ENCODE peak calls at places on chromosomes 4 and X, in four cellular contexts. One of them, this sample, is unnamed.

GRCh38 chr4:154622598-154622997 is 10.1 kb upstream of the FGG start:
- DNase-seq in upper lobe of right lung: no peak
- DNase-seq in endodermal cell: no peak
- DNase-seq in adipocyte: peak; percentile 72
- DNase-seq in this sample: peak; percentile 36

GRCh38 chr4:90503677-90504076 is 376.5 kb downstream of the CCSER1 start:
- DNase-seq in upper lobe of right lung: no peak
- DNase-seq in endodermal cell: no peak
- DNase-seq in adipocyte: no peak
- DNase-seq in this sample: no peak

GRCh38 chrX:97039363-97040029 is 155.8 kb downstream of the RPA4 start:
- DNase-seq in upper lobe of right lung: no peak
- DNase-seq in endodermal cell: no peak
- DNase-seq in adipocyte: no peak
- DNase-seq in this sample: no peak

GRCh38 chr4:146029939-146030710 is 91.5 kb upstream of the ZNF827 start:
- DNase-seq in upper lobe of right lung: no peak
- DNase-seq in endodermal cell: no peak
- DNase-seq in adipocyte: peak; percentile 3
- DNase-seq in this sample: no peak

GRCh38 chrX:120144178-120144844 is 14.1 kb upstream of the RHOXF2 start:
- DNase-seq in upper lobe of right lung: no peak
- DNase-seq in endodermal cell: no peak
- DNase-seq in adipocyte: peak; percentile 7
- DNase-seq in this sample: peak; percentile 16

GRCh38 chr4:8182858-8183725 is 16.0 kb upstream of the SH3TC1 start:
- DNase-seq in upper lobe of right lung: peak; percentile 90
- DNase-seq in endodermal cell: no peak
- DNase-seq in adipocyte: peak; percentile 55
- DNase-seq in this sample: peak; percentile 71

GRCh38 chr4:23788460-23788859 is 101.4 kb downstream of the PPARGC1A start:
- DNase-seq in upper lobe of right lung: no peak
- DNase-seq in endodermal cell: no peak
- DNase-seq in adipocyte: no peak
- DNase-seq in this sample: no peak

GRCh38 chr4:54230479-54231418 is 1.7 kb downstream of the PDGFRA start:
- DNase-seq in upper lobe of right lung: no peak
- DNase-seq in endodermal cell: peak; percentile 79
- DNase-seq in adipocyte: peak; percentile 71
- DNase-seq in this sample: peak; percentile 33

GRCh38 chr4:110347805-110348204 is 128.2 kb upstream of the ENPEP start:
- DNase-seq in upper lobe of right lung: no peak
- DNase-seq in endodermal cell: no peak
- DNase-seq in adipocyte: no peak
- DNase-seq in this sample: no peak

GRCh38 chr4:7054106-7054880 is 11.1 kb downstream of the TADA2B start:
- DNase-seq in upper lobe of right lung: no peak
- DNase-seq in endodermal cell: peak; percentile 42
- DNase-seq in adipocyte: no peak
- DNase-seq in this sample: no peak

GRCh38 chr4:7052313-7052712 is 9.1 kb downstream of the TADA2B start:
- DNase-seq in upper lobe of right lung: no peak
- DNase-seq in endodermal cell: no peak
- DNase-seq in adipocyte: no peak
- DNase-seq in this sample: no peak

GRCh38 chr4:7052923-7053715 is 9.9 kb downstream of the TADA2B start:
- DNase-seq in upper lobe of right lung: peak; percentile 92
- DNase-seq in endodermal cell: no peak
- DNase-seq in adipocyte: no peak
- DNase-seq in this sample: no peak

GRCh38 chr4:7055990-7056325 is 11.9 kb downstream of the GRPEL1 start:
- DNase-seq in upper lobe of right lung: no peak
- DNase-seq in endodermal cell: peak; percentile 41
- DNase-seq in adipocyte: no peak
- DNase-seq in this sample: no peak

GRCh38 chr4:7055111-7055989 is 12.2 kb downstream of the TADA2B start:
- DNase-seq in upper lobe of right lung: no peak
- DNase-seq in endodermal cell: no peak
- DNase-seq in adipocyte: no peak
- DNase-seq in this sample: no peak
- H3K4me1 ChIP-seq in upper lobe of right lung: peaks cover 21% of the 10 kb centered on the region
- H3K4me1 ChIP-seq in endodermal cell: no peaks in the 10 kb centered on the region
- H3K4me1 ChIP-seq in adipocyte: no peaks in the 10 kb centered on the region
- H3K4me1 ChIP-seq in this sample: no peaks in the 10 kb centered on the region

GRCh38 chrX:126165401-126165720 is 728 bp downstream of the DCAF12L2 start:
- DNase-seq in upper lobe of right lung: no peak
- DNase-seq in endodermal cell: no peak
- DNase-seq in adipocyte: no peak
- DNase-seq in this sample: no peak
- H3K4me3 ChIP-seq in upper lobe of right lung: no peak overlapping the region
- H3K4me3 ChIP-seq in endodermal cell: no peak overlapping the region
- H3K4me3 ChIP-seq in adipocyte: peak overlapping the region; percentile 61
- H3K4me3 ChIP-seq in this sample: no peak overlapping the region

GRCh38 chrX:13692771-13693231 is 3.9 kb downstream of the RAB9A start:
- DNase-seq in upper lobe of right lung: no peak
- DNase-seq in endodermal cell: no peak
- DNase-seq in adipocyte: no peak
- DNase-seq in this sample: no peak

GRCh38 chrX:13693341-13693871 is 4.5 kb downstream of the RAB9A start:
- DNase-seq in upper lobe of right lung: no peak
- DNase-seq in endodermal cell: peak; percentile 54
- DNase-seq in adipocyte: no peak
- DNase-seq in this sample: no peak

GRCh38 chrX:13695601-13696115 is 6.7 kb downstream of the RAB9A start:
- DNase-seq in upper lobe of right lung: no peak
- DNase-seq in endodermal cell: no peak
- DNase-seq in adipocyte: no peak
- DNase-seq in this sample: no peak

GRCh38 chrX:13694359-13694758 is 5.4 kb downstream of the RAB9A start:
- DNase-seq in upper lobe of right lung: no peak
- DNase-seq in endodermal cell: no peak
- DNase-seq in adipocyte: peak; percentile 31
- DNase-seq in this sample: no peak

GRCh38 chrX:13694983-13695382 is 6.1 kb downstream of the RAB9A start:
- DNase-seq in upper lobe of right lung: no peak
- DNase-seq in endodermal cell: no peak
- DNase-seq in adipocyte: no peak
- DNase-seq in this sample: no peak
- H3K4me1 ChIP-seq in upper lobe of right lung: peaks cover 19% of the 10 kb centered on the region
- H3K4me1 ChIP-seq in endodermal cell: no peaks in the 10 kb centered on the region
- H3K4me1 ChIP-seq in adipocyte: peaks cover 47% of the 10 kb centered on the region
- H3K4me1 ChIP-seq in this sample: peaks cover 16% of the 10 kb centered on the region

GRCh38 chrX:101677028-101677427 is 17.4 kb upstream of the ARMCX2 start:
- DNase-seq in upper lobe of right lung: no peak
- DNase-seq in endodermal cell: no peak
- DNase-seq in adipocyte: no peak
- DNase-seq in this sample: no peak

GRCh38 chrX:101676571-101676970 is 16.9 kb upstream of the ARMCX2 start:
- DNase-seq in upper lobe of right lung: no peak
- DNase-seq in endodermal cell: no peak
- DNase-seq in adipocyte: no peak
- DNase-seq in this sample: no peak
- H3K4me3 ChIP-seq in upper lobe of right lung: no peak overlapping the region
- H3K4me3 ChIP-seq in endodermal cell: no peak overlapping the region
- H3K4me3 ChIP-seq in adipocyte: no peak overlapping the region
- H3K4me3 ChIP-seq in this sample: no peak overlapping the region

GRCh38 chr4:77188498-77189187 is 31.6 kb downstream of the CCNG2 start:
- DNase-seq in upper lobe of right lung: no peak
- DNase-seq in endodermal cell: no peak
- DNase-seq in adipocyte: no peak
- DNase-seq in this sample: no peak
- H3K4me1 ChIP-seq in upper lobe of right lung: no peaks in the 10 kb centered on the region
- H3K4me1 ChIP-seq in endodermal cell: no peaks in the 10 kb centered on the region
- H3K4me1 ChIP-seq in adipocyte: peaks cover 6% of the 10 kb centered on the region
- H3K4me1 ChIP-seq in this sample: no peaks in the 10 kb centered on the region

DNA sequence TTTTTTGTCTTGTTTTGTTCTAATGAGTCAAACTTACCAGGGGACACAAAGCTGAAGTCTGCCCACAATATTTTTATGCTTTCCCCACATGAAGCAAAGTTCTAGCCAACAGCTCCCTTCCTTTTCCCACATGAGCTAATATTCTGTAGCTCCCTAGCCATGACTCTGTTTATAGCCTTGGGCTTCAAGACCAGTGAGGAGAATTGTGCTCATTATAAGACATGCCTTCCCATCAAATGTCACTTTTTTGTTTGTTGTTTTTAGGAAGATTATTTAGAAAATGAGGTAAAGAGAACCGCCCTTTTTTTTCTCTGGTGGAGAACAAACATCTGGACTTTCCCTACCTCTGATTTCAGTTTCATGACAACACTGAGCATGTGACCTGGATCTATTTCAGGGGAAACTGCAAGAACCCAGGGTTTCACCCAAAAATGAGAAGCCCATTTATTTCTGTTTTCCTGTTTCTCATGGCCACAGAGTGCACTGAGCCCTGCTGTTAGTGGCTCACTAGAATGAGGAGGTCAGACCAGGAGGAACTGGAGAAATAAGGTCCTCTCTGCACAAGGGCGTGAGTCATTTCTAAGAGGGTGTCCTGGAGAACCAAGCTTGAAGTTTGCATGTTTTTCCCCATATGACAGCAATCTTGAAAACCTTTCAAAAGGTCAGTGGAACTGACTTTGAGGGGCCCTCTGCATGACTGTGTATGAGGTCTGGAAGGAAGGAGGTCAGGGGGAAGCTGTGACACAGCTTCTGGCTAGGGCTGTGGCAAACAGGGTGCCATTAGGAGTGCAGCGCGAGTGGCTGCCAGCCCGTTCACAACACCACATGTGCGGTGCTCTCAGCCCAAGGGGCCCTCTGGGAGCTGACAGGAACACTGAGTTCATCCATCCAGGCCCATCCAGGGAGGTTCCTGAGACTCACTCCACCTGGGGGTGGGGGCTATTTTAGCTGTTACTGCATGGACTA is 55.1 kb downstream of the CHST7 start:
- DNase-seq in upper lobe of right lung: peak; percentile 62
- DNase-seq in endodermal cell: no peak
- DNase-seq in adipocyte: peak; percentile 39
- DNase-seq in this sample: no peak
- H3K4me3 ChIP-seq in upper lobe of right lung: no peak overlapping the region
- H3K4me3 ChIP-seq in endodermal cell: no peak overlapping the region
- H3K4me3 ChIP-seq in adipocyte: no peak overlapping the region
- H3K4me3 ChIP-seq in this sample: no peak overlapping the region

GRCh38 chr4:153428816-153429592 is 37.2 kb upstream of the TMEM131L start:
- DNase-seq in upper lobe of right lung: no peak
- DNase-seq in endodermal cell: no peak
- DNase-seq in adipocyte: no peak
- DNase-seq in this sample: no peak
- H3K4me1 ChIP-seq in upper lobe of right lung: no peaks in the 10 kb centered on the region
- H3K4me1 ChIP-seq in endodermal cell: no peaks in the 10 kb centered on the region
- H3K4me1 ChIP-seq in adipocyte: peaks cover 9% of the 10 kb centered on the region
- H3K4me1 ChIP-seq in this sample: no peaks in the 10 kb centered on the region

DNA sequence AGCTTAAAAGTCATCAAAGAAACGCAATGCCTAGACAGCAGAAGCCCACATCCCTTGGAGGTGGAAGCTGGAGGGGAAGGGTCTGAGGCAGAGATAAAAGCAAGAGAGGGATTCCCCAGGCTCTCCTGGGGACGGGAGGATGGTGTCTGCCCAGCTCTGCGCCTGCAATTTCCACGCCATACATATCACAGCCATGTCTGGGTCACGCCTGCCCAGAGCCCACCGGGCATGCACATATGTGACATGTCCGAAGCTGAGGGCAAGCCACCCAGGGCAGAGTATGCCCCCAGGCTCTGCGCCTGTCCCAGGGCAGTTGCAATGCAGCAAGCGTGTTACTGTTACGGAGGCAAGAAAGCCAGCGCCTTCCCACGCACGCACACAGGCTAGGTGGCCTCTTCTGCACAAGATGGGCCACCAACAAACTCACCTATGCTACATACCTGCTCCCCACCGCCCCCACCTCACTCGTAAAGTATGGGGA is 1.2 kb downstream of the FGF13 start:
- DNase-seq in upper lobe of right lung: no peak
- DNase-seq in endodermal cell: peak; percentile 57
- DNase-seq in adipocyte: no peak
- DNase-seq in this sample: peak; percentile 60
- H3K4me3 ChIP-seq in upper lobe of right lung: peak overlapping the region; percentile 44
- H3K4me3 ChIP-seq in endodermal cell: peak overlapping the region; percentile 84
- H3K4me3 ChIP-seq in adipocyte: peak overlapping the region; percentile 83
- H3K4me3 ChIP-seq in this sample: peak overlapping the region; percentile 62